ENCODE peak calls at places on chromosomes 4 and X, in seven cellular contexts. O, C, B, P, R, I and Q are unnamed samples.

GRCh38 chr4:106695846-106696245 is 327.3 kb upstream of the GIMD1 start:
- DNase-seq in O (no peak), C (no peak), B (no peak), P (no peak), R (no peak), I (no peak), Q (no peak)

GRCh38 chrX:119573840-119574393 is 446 bp upstream of the UBE2A start:
- DNase-seq in O (peak), C (no peak), B (no peak), P (no peak), R (peak), I (peak), Q (no peak)

GRCh38 chr4:142341286-142341685 is 504.8 kb downstream of the INPP4B start:
- DNase-seq in O (no peak), C (no peak), B (no peak), P (no peak), R (no peak), I (no peak), Q (no peak)

GRCh38 chr4:10063544-10064300 is 42.4 kb upstream of the SLC2A9 start:
- DNase-seq in O (peak), C (peak), B (no peak), P (peak), R (peak), I (peak), Q (peak)

GRCh38 chrX:149497626-149498025 is 7.5 kb downstream of the IDS start:
- DNase-seq in O (peak), C (no peak), B (no peak), P (no peak), R (no peak), I (no peak), Q (no peak)

GRCh38 chrX:2705036-2705435 is 13.9 kb downstream of the CD99 start:
- DNase-seq in O (peak), C (no peak), B (no peak), P (no peak), R (no peak), I (peak), Q (no peak)

GRCh38 chr4:124262211-124263179 is 450.0 kb downstream of the ANKRD50 start:
- DNase-seq in O (peak), C (no peak), B (peak), P (peak), R (peak), I (peak), Q (peak)

GRCh38 chr4:164815711-164816110 is 61.3 kb upstream of the APELA start:
- DNase-seq in O (no peak), C (no peak), B (no peak), P (no peak), R (no peak), I (no peak), Q (no peak)

GRCh38 chrX:123835661-123836371 is 24.0 kb upstream of the XIAP start:
- DNase-seq in O (peak), C (no peak), B (peak), P (no peak), R (no peak), I (no peak), Q (peak)

GRCh38 chrX:22164770-22165388 is 107.8 kb upstream of the CBLL2 start:
- DNase-seq in O (peak), C (no peak), B (no peak), P (no peak), R (no peak), I (no peak), Q (no peak)

GRCh38 chrX:114365045-114365834 is 218.6 kb upstream of the HTR2C start:
- DNase-seq in O (no peak), C (no peak), B (no peak), P (no peak), R (no peak), I (no peak), Q (no peak)

GRCh38 chr4:54185871-54186270 is 43.2 kb upstream of the PDGFRA start:
- DNase-seq in O (no peak), C (no peak), B (no peak), P (no peak), R (no peak), I (no peak), Q (no peak)

GRCh38 chr4:39591290-39591689 is 47.4 kb downstream of the SMIM14 start:
- DNase-seq in O (peak), C (no peak), B (no peak), P (no peak), R (no peak), I (no peak), Q (peak)

GRCh38 chr4:120855307-120856001 is 67.1 kb downstream of the PRDM5 start:
- DNase-seq in O (no peak), C (no peak), B (no peak), P (no peak), R (no peak), I (no peak), Q (no peak)

GRCh38 chr4:145287351-145287750 is 107.0 kb upstream of the OTUD4 start:
- DNase-seq in O (no peak), C (no peak), B (no peak), P (no peak), R (no peak), I (no peak), Q (no peak)

GRCh38 chr4:26263165-26263564 is 57.6 kb upstream of the RBPJ start:
- DNase-seq in O (no peak), C (no peak), B (peak), P (no peak), R (no peak), I (no peak), Q (no peak)

GRCh38 chrX:9717376-9717775 is 48.3 kb downstream of the GPR143 start:
- DNase-seq in O (no peak), C (no peak), B (no peak), P (no peak), R (no peak), I (no peak), Q (no peak)

GRCh38 chr4:88672987-88673386 is 24.6 kb downstream of the NAP1L5 start:
- DNase-seq in O (peak), C (no peak), B (peak), P (peak), R (no peak), I (no peak), Q (peak)

GRCh38 chrX:150569155-150569477 is 695 bp downstream of the MTM1 start:
- DNase-seq in O (peak), C (peak), B (no peak), P (no peak), R (no peak), I (peak), Q (no peak)

GRCh38 chr4:174427562-174428140 is 94.6 kb downstream of the HPGD start:
- DNase-seq in O (peak), C (no peak), B (no peak), P (no peak), R (no peak), I (no peak), Q (no peak)

GRCh38 chr4:82900335-82901128 is at the start of gene THAP9:
- DNase-seq in O (peak), C (peak), B (peak), P (peak), R (peak), I (peak), Q (peak)

GRCh38 chr4:141411936-141412335 is 191.2 kb downstream of the ZNF330 start:
- DNase-seq in O (no peak), C (no peak), B (no peak), P (no peak), R (no peak), I (no peak), Q (no peak)

GRCh38 chrX:103774070-103774642 is 2.5 kb upstream of the PLP1 start:
- DNase-seq in O (peak), C (no peak), B (peak), P (peak), R (peak), I (no peak), Q (peak)

GRCh38 chr4:186792994-186793393 is 69.3 kb upstream of the FAT1 start:
- DNase-seq in O (peak), C (no peak), B (no peak), P (no peak), R (no peak), I (no peak), Q (no peak)

GRCh38 chr4:107210450-107211239 is 174.5 kb upstream of the DKK2 start:
- DNase-seq in O (peak), C (peak), B (peak), P (no peak), R (no peak), I (no peak), Q (peak)

GRCh38 chrX:153744210-153745066 is 19.6 kb upstream of the PLXNB3 start:
- DNase-seq in O (peak), C (peak), B (no peak), P (peak), R (no peak), I (no peak), Q (no peak)

GRCh38 chr4:7371122-7371941 is 63.4 kb downstream of the PSAPL1 start:
- DNase-seq in O (peak), C (peak), B (no peak), P (no peak), R (no peak), I (no peak), Q (no peak)

GRCh38 chr4:143335979-143336827 is 473 bp upstream of the GAB1 start:
- DNase-seq in O (peak), C (peak), B (peak), P (no peak), R (peak), I (peak), Q (peak)

GRCh38 chr4:71184195-71184781 is 154.5 kb upstream of the SLC4A4 start:
- DNase-seq in O (peak), C (no peak), B (peak), P (peak), R (no peak), I (no peak), Q (peak)

GRCh38 chr4:55854132-55854531 is 684 bp downstream of the EXOC1 start:
- DNase-seq in O (peak), C (no peak), B (no peak), P (no peak), R (no peak), I (no peak), Q (no peak)

GRCh38 chr4:1246111-1246881 is 2.6 kb downstream of the CTBP1 start:
- DNase-seq in O (peak), C (peak), B (no peak), P (no peak), R (no peak), I (peak), Q (peak)

GRCh38 chrX:38807873-38808272 is 6.6 kb downstream of the MID1IP1 start:
- DNase-seq in O (peak), C (no peak), B (no peak), P (no peak), R (no peak), I (no peak), Q (no peak)